ENCODE peak calls at places on chromosome 12, in seven cellular contexts. A, R, P, F, J, B and Z are unnamed samples.

GRCh38 chr12:103503546-103504480 is 8.0 kb upstream of the C12orf42 start:
- DNase-seq in A (no peak), R (peak), P (no peak), F (no peak), J (peak), B (no peak), Z (peak)

GRCh38 chr12:22746720-22747119 is 121.7 kb downstream of the ETNK1 start:
- DNase-seq in A (no peak), R (no peak), P (no peak), F (no peak), J (no peak), B (no peak), Z (no peak)

GRCh38 chr12:3199551-3200031 is 122.4 kb downstream of the TSPAN9 start:
- DNase-seq in A (no peak), R (no peak), P (no peak), F (no peak), J (no peak), B (no peak), Z (peak)

GRCh38 chr12:119154435-119154818 is 24.3 kb upstream of the HSPB8 start:
- DNase-seq in A (no peak), R (peak), P (no peak), F (no peak), J (no peak), B (no peak), Z (no peak)

GRCh38 chr12:8996682-8997405 is 7.5 kb downstream of the KLRG1 start:
- DNase-seq in A (no peak), R (peak), P (peak), F (no peak), J (no peak), B (no peak), Z (no peak)

GRCh38 chr12:132353811-132354210 is 24.4 kb upstream of the GALNT9 start:
- DNase-seq in A (no peak), R (no peak), P (no peak), F (no peak), J (no peak), B (no peak), Z (no peak)

GRCh38 chr12:45458238-45458637 is 242.3 kb downstream of the ANO6 start:
- DNase-seq in A (no peak), R (no peak), P (no peak), F (no peak), J (peak), B (no peak), Z (no peak)

GRCh38 chr12:3202734-3203446 is 125.7 kb downstream of the TSPAN9 start:
- DNase-seq in A (peak), R (peak), P (no peak), F (no peak), J (peak), B (peak), Z (peak)

GRCh38 chr12:124518051-124518932 is 49.1 kb downstream of the NCOR2 start:
- DNase-seq in A (no peak), R (no peak), P (peak), F (peak), J (no peak), B (peak), Z (peak)

GRCh38 chr12:58148405-58148804 is 207.0 kb downstream of the ATP23 start:
- DNase-seq in A (no peak), R (peak), P (peak), F (no peak), J (no peak), B (no peak), Z (peak)

GRCh38 chr12:13347241-13348043 is 150.9 kb downstream of the EMP1 start:
- DNase-seq in A (peak), R (peak), P (no peak), F (peak), J (no peak), B (no peak), Z (peak)

GRCh38 chr12:85448548-85449139 is 168.6 kb downstream of the ALX1 start:
- DNase-seq in A (no peak), R (peak), P (no peak), F (no peak), J (peak), B (no peak), Z (peak)

GRCh38 chr12:42590324-42590934 is 883 bp upstream of the PRICKLE1 start:
- DNase-seq in A (no peak), R (peak), P (no peak), F (no peak), J (peak), B (no peak), Z (peak)

GRCh38 chr12:104588048-104588942 is 131.5 kb downstream of the CHST11 start:
- DNase-seq in A (no peak), R (no peak), P (peak), F (no peak), J (no peak), B (no peak), Z (no peak)

GRCh38 chr12:14995583-14996425 is 23.0 kb downstream of the PDE6H start:
- DNase-seq in A (no peak), R (peak), P (peak), F (peak), J (peak), B (peak), Z (peak)

GRCh38 chr12:80485222-80485987 is 41.4 kb downstream of the PTPRQ start:
- DNase-seq in A (no peak), R (no peak), P (no peak), F (no peak), J (peak), B (no peak), Z (peak)

GRCh38 chr12:106981781-106982180 is 5.2 kb downstream of the MTERF2 start:
- DNase-seq in A (no peak), R (no peak), P (no peak), F (no peak), J (no peak), B (no peak), Z (peak)

GRCh38 chr12:95057431-95057830 is 16.0 kb downstream of the NR2C1 start:
- DNase-seq in A (no peak), R (no peak), P (no peak), F (no peak), J (no peak), B (no peak), Z (no peak)

GRCh38 chr12:21989819-21990412 is 48.7 kb upstream of the ABCC9 start:
- DNase-seq in A (no peak), R (peak), P (peak), F (peak), J (no peak), B (peak), Z (peak)

GRCh38 chr12:5171701-5172100 is 128.0 kb downstream of the KCNA5 start:
- DNase-seq in A (no peak), R (peak), P (peak), F (peak), J (peak), B (peak), Z (peak)

GRCh38 chr12:76762556-76762955 is 1.4 kb upstream of the ZDHHC17 start:
- DNase-seq in A (no peak), R (peak), P (no peak), F (no peak), J (no peak), B (no peak), Z (no peak)

GRCh38 chr12:102474438-102475064 is 5.8 kb downstream of the IGF1 start:
- DNase-seq in A (no peak), R (no peak), P (no peak), F (no peak), J (no peak), B (peak), Z (peak)

GRCh38 chr12:21657336-21658077 is at the start of gene LDHB:
- DNase-seq in A (peak), R (peak), P (peak), F (peak), J (peak), B (peak), Z (peak)

GRCh38 chr12:43921666-43922337 is 85.9 kb downstream of the TMEM117 start:
- DNase-seq in A (no peak), R (no peak), P (peak), F (no peak), J (no peak), B (no peak), Z (no peak)

GRCh38 chr12:13250416-13250815 is 53.9 kb downstream of the EMP1 start:
- DNase-seq in A (no peak), R (no peak), P (peak), F (no peak), J (no peak), B (no peak), Z (no peak)

GRCh38 chr12:66449531-66449930 is 147.2 kb downstream of the HELB start:
- DNase-seq in A (no peak), R (no peak), P (no peak), F (no peak), J (no peak), B (no peak), Z (peak)

GRCh38 chr12:11838403-11838802 is 188.9 kb downstream of the ETV6 start:
- DNase-seq in A (no peak), R (no peak), P (no peak), F (no peak), J (no peak), B (no peak), Z (no peak)

GRCh38 chr12:3129301-3130052 is 52.3 kb downstream of the TSPAN9 start:
- DNase-seq in A (no peak), R (peak), P (no peak), F (no peak), J (peak), B (no peak), Z (no peak)

GRCh38 chr12:39375206-39375808 is 67.6 kb downstream of the KIF21A start:
- DNase-seq in A (no peak), R (peak), P (no peak), F (no peak), J (no peak), B (no peak), Z (no peak)

GRCh38 chr12:13211191-13211858 is 14.8 kb downstream of the EMP1 start:
- DNase-seq in A (no peak), R (no peak), P (no peak), F (no peak), J (no peak), B (no peak), Z (no peak)

GRCh38 chr12:7190268-7191055 is 976 bp downstream of the PEX5 start:
- DNase-seq in A (no peak), R (peak), P (no peak), F (no peak), J (no peak), B (peak), Z (peak)

GRCh38 chr12:51210690-51211395 is 7.0 kb downstream of the POU6F1 start:
- DNase-seq in A (no peak), R (no peak), P (no peak), F (no peak), J (no peak), B (no peak), Z (no peak)

GRCh38 chr12:2027379-2027778 is 23.1 kb upstream of the DCP1B start:
- DNase-seq in A (no peak), R (no peak), P (no peak), F (no peak), J (no peak), B (no peak), Z (no peak)

GRCh38 chr12:76288218-76288617 is 60.0 kb downstream of the BBS10 start:
- DNase-seq in A (no peak), R (no peak), P (no peak), F (no peak), J (no peak), B (no peak), Z (no peak)